ENCODE peak calls at places on chromosomes 2 and 18, in eight cellular contexts. O, W, E, Y, J, R, P and H are unnamed samples. For H3K4me1, the result is how much of the 10 kb centered on the place peaks cover.

GRCh38 chr2:150312271-150312670 is 175.2 kb downstream of the RND3 start:
- DNase-seq in E (no peak), Y (no peak), W (no peak), J (no peak), R (no peak), O (no peak), P (no peak), H (no peak)

GRCh38 chr2:241445426-241445825 is 63.0 kb downstream of the STK25 start:
- DNase-seq in Y (no peak), O (no peak), E (no peak), J (no peak), W (no peak), P (no peak), R (no peak), H (no peak)

GRCh38 chr2:164803772-164804466 is 37.7 kb downstream of the COBLL1 start:
- DNase-seq in O (no peak), Y (no peak), J (peak), R (no peak), P (no peak), W (no peak), E (peak), H (no peak)

GRCh38 chr2:205245001-205245400 is 437.3 kb upstream of the NRP2 start:
- DNase-seq in E (no peak), J (no peak), P (no peak), Y (no peak), W (no peak), R (peak), O (no peak), H (no peak)

GRCh38 chr18:199768-200167 is 41.4 kb downstream of the USP14 start:
- DNase-seq in J (no peak), E (no peak), Y (no peak), R (no peak), P (no peak), O (no peak), W (no peak), H (no peak)

GRCh38 chr18:79517322-79517721 is 121.6 kb downstream of the NFATC1 start:
- DNase-seq in Y (no peak), P (no peak), O (no peak), J (no peak), R (no peak), W (no peak), E (no peak), H (no peak)

GRCh38 chr2:85324639-85325465 is 2.9 kb downstream of the TGOLN2 start:
- DNase-seq in E (peak), J (peak), Y (no peak), P (peak), W (no peak), O (no peak), R (peak), H (no peak)

GRCh38 chr2:88054300-88055048 is 1.1 kb downstream of the KRCC1 start:
- DNase-seq in E (peak), R (peak), P (no peak), J (no peak), O (no peak), W (peak), Y (no peak), H (no peak)

GRCh38 chr2:175628243-175628642 is 373.8 kb downstream of the LNPK start:
- DNase-seq in J (no peak), O (no peak), P (no peak), E (no peak), Y (no peak), W (no peak), R (no peak), H (no peak)

GRCh38 chr2:109222825-109223471 is 93.9 kb downstream of the SH3RF3 start:
- DNase-seq in P (no peak), J (no peak), W (no peak), Y (no peak), O (no peak), R (no peak), E (no peak), H (no peak)

GRCh38 chr2:174343638-174344455 is 9.1 kb downstream of the SP9 start:
- DNase-seq in Y (no peak), J (no peak), E (no peak), O (no peak), P (no peak), W (no peak), R (no peak), H (no peak)

GRCh38 chr2:124985210-124985760 is 960.2 kb downstream of the CNTNAP5 start:
- DNase-seq in P (no peak), E (peak), J (no peak), R (no peak), O (no peak), Y (no peak), W (no peak), H (no peak)

GRCh38 chr2:18976112-18976961 is 382.1 kb downstream of the OSR1 start:
- DNase-seq in J (peak), E (peak), O (no peak), Y (no peak), R (peak), P (peak), W (no peak), H (no peak)

GRCh38 chr2:239569401-239570090 is 168.7 kb upstream of the HDAC4 start:
- DNase-seq in R (no peak), J (no peak), P (no peak), O (no peak), W (no peak), E (peak), Y (no peak), H (no peak)

GRCh38 chr2:240410004-240410403 is 25.5 kb upstream of the GPC1 start:
- DNase-seq in Y (no peak), J (no peak), R (no peak), W (no peak), P (no peak), O (no peak), E (no peak), H (no peak)

GRCh38 chr2:233418052-233418760 is 63.9 kb downstream of the DGKD start:
- DNase-seq in Y (no peak), R (no peak), P (no peak), J (no peak), O (no peak), E (no peak), W (no peak), H (no peak)

GRCh38 chr2:74573747-74574562 is 19.4 kb downstream of the DOK1 start:
- DNase-seq in O (no peak), W (peak), Y (no peak), E (peak), J (peak), P (no peak), R (peak), H (peak)

GRCh38 chr2:106975641-106976040 is 89.7 kb upstream of the ST6GAL2 start:
- DNase-seq in J (no peak), R (no peak), E (no peak), O (no peak), W (no peak), P (no peak), Y (no peak), H (no peak)

GRCh38 chr2:151315381-151315903 is 26.0 kb upstream of the NMI start:
- DNase-seq in J (peak), W (no peak), E (peak), P (peak), O (no peak), Y (no peak), R (peak), H (no peak)

GRCh38 chr2:177799531-177799930 is 273.0 kb downstream of the PDE11A start:
- DNase-seq in R (peak), Y (no peak), W (peak), O (no peak), J (peak), P (peak), E (peak), H (no peak)

GRCh38 chr2:42049411-42050349 is 1.9 kb downstream of the PKDCC start:
- DNase-seq in P (no peak), W (no peak), Y (no peak), E (no peak), R (peak), J (no peak), O (peak), H (no peak)

GRCh38 chr2:210092791-210093190 is 78.4 kb downstream of the KANSL1L start:
- DNase-seq in W (no peak), P (no peak), O (no peak), Y (no peak), R (no peak), E (no peak), J (no peak), H (no peak)

GRCh38 chr2:48912110-48912509 is 156.6 kb upstream of the LHCGR start:
- DNase-seq in W (no peak), Y (no peak), J (no peak), O (no peak), P (peak), R (peak), E (no peak), H (no peak)

GRCh38 chr2:200308001-200308400 is 1.5 kb downstream of the SPATS2L start:
- DNase-seq in Y (no peak), W (no peak), P (no peak), R (peak), E (peak), J (peak), O (no peak), H (no peak)

GRCh38 chr18:43919565-43919964 is 642.3 kb upstream of the SYT4 start:
- DNase-seq in Y (no peak), E (peak), W (no peak), P (no peak), O (no peak), J (no peak), R (peak), H (no peak)

GRCh38 chr18:34094148-34094547 is 130.6 kb downstream of the NOL4 start:
- DNase-seq in J (no peak), W (no peak), O (no peak), P (no peak), E (no peak), R (no peak), Y (no peak), H (no peak)

GRCh38 chr2:159432610-159433009 is 146.1 kb upstream of the WDSUB1 start:
- DNase-seq in E (no peak), R (no peak), P (no peak), O (no peak), Y (no peak), J (no peak), W (no peak), H (no peak)

GRCh38 chr18:12598181-12598921 is 59.6 kb downstream of the SPIRE1 start:
- DNase-seq in P (no peak), Y (no peak), R (peak), E (peak), J (peak), O (no peak), W (no peak), H (no peak)

GRCh38 chr2:20593072-20594034 is 57.5 kb downstream of the HS1BP3 start:
- DNase-seq in P (peak), R (peak), O (peak), W (no peak), Y (no peak), J (peak), E (peak), H (peak)

GRCh38 chr2:205534997-205535396 is 147.3 kb upstream of the NRP2 start:
- DNase-seq in R (no peak), E (no peak), J (no peak), Y (no peak), O (no peak), W (no peak), P (no peak), H (no peak)

GRCh38 chr2:109028738-109029443 is 39.9 kb upstream of the EDAR start:
- DNase-seq in W (no peak), P (no peak), R (no peak), O (no peak), E (no peak), J (no peak), Y (no peak), H (no peak)

GRCh38 chr2:223238301-223238700 is 186.3 kb downstream of the KCNE4 start:
- DNase-seq in P (no peak), O (no peak), E (peak), Y (no peak), R (no peak), W (no peak), J (no peak), H (no peak)

GRCh38 chr2:96870631-96871255 is 863 bp upstream of the SEMA4C start:
- DNase-seq in Y (peak), O (no peak), P (peak), J (no peak), W (peak), R (no peak), E (no peak), H (no peak)

DNA sequence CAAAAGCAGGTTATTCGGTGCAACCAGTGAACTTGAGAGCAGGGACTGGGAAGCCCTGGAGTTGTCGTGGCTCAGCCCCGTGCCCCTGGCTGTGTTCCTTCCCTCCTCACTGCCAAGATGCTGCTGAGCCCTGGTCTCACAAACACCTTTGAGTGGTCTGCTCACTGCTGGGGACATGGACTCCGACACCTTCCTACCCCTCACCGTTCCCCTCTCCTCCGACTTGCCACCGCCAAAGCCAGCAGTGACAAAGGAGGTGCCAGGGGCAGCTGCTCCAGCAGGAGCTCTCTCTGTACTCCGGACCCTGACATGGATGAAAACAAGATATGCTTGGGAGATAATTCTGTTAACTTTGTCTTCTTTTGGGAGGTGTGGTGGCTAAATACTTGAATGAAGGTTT is 17.9 kb downstream of the LRRFIP1 start:
- DNase-seq in W (no peak), O (no peak), J (no peak), R (no peak), P (no peak), E (no peak), Y (no peak), H (no peak)
- TF ChIP-seq CTCF in W (no peak), O (no peak), J (no peak), R (no peak), P (no peak), E (no peak), Y (no peak), H (no peak)

DNA sequence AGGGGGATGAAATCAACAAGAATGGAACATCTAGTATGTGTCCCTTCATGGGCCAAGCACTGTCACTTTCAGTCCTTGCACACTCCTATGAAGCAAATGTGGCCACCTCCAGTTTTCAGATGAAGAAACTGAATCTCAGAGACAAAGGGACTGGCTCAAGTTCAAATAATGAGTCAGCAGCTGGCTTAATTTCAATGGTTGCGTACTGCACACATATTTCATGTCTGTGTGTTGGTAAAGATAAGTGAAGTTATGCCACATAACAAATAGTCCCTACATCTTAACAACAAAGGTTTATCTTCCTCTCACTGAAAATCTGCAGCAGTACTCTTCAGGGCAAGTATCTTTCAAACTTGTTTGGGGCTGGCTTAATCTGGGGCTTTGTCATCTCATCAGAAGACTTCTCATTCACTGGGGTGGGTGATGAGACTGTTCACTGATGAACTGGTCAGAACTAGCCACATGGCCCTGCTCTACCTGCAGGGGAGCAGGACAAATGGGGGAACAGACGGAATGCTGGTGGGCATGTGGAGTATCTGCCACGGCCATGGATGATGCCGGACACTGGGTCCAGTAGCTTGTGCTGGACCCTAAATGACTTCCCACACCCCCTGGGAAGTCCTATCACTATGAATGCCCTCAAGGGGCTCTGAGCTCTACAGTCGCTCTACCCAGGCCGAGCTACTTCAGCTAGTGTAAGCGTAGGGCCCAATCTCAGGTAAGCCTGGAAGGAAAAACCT is 263.2 kb downstream of the CYP26B1 start:
- DNase-seq in P (no peak), E (peak), W (no peak), J (peak), O (no peak), R (peak), Y (no peak), H (peak)
- H3K4me1 ChIP-seq in P (under half), E (under half), W (under half), J (under half), O (under half), R (under half), Y (under half), H (under half)

DNA sequence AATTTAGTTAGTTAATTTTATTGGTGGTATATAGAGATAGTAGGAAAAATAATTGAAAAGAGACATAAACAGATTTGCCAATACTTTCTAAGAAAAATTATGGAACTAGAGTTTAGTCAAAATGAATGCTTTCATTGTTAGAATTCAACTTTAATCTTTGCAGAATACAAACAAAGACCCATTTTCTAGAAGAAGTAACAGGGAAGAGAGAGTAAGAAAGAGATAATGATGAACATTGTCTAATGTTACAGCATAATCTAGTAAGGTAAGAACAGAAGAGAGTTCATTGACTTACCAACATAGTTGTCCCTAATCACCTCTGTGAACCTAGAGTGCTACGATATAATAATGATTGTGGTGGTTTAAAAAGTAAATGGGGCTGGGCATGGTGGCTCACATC is 23.7 kb downstream of the SCN1A start:
- DNase-seq in Y (no peak), J (no peak), R (no peak), O (no peak), E (no peak), W (no peak), P (no peak), H (no peak)
- TF ChIP-seq CTCF in Y (no peak), J (no peak), R (no peak), O (no peak), E (no peak), W (no peak), P (no peak), H (no peak)

GRCh38 chr2:229575569-229576315 is 138.6 kb downstream of the DNER start:
- DNase-seq in P (no peak), W (no peak), Y (no peak), E (peak), J (no peak), R (peak), O (no peak), H (no peak)

GRCh38 chr2:229566380-229566779 is 148.0 kb downstream of the DNER start:
- DNase-seq in Y (no peak), O (no peak), J (no peak), W (no peak), P (no peak), R (no peak), E (no peak), H (no peak)

GRCh38 chr2:229572434-229573338 is 141.7 kb downstream of the DNER start:
- DNase-seq in Y (no peak), R (peak), W (no peak), P (no peak), O (no peak), J (no peak), E (no peak), H (no peak)

DNA sequence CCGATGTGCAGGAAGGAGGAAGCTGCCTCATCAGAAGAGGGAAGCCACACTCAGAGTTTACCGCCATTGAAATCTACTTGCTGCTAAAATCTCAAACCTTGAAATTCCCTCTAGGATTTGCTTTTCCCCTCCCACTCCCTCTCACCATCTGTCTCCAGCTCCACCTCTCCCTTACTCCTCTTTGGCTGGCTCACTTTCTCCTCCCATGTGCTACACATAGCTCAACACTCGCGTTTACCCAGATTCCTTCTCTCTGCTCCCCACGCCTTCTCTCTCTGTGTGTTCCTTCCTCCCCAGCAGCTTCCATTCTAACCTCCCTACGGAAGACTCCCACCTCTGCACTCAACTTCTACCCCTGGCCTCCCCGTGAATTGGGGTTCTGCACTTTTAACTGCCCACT is 143.1 kb downstream of the DNER start:
- DNase-seq in E (no peak), Y (no peak), P (no peak), J (no peak), O (no peak), R (no peak), W (no peak), H (no peak)
- H3K4me1 ChIP-seq in E (under half), Y (under half), P (under half), J (under half), O (under half), R (under half), W (under half), H (under half)

GRCh38 chr2:168118733-168119518 is 128.5 kb downstream of the STK39 start:
- DNase-seq in R (peak), J (peak), W (peak), Y (peak), E (peak), O (no peak), P (peak), H (peak)

GRCh38 chr2:168114619-168115018 is 132.8 kb downstream of the STK39 start:
- DNase-seq in W (no peak), R (peak), O (peak), Y (peak), P (no peak), J (no peak), E (no peak), H (no peak)

GRCh38 chr2:168114021-168114420 is 133.4 kb downstream of the STK39 start:
- DNase-seq in P (no peak), J (no peak), Y (no peak), O (no peak), E (peak), R (peak), W (no peak), H (no peak)

GRCh38 chr2:168119519-168120141 is 127.8 kb downstream of the STK39 start:
- DNase-seq in O (no peak), J (peak), R (peak), W (peak), Y (peak), E (peak), P (peak), H (no peak)

GRCh38 chr2:168116448-168116847 is 130.9 kb downstream of the STK39 start:
- DNase-seq in R (peak), J (peak), P (no peak), W (no peak), E (no peak), O (no peak), Y (no peak), H (no peak)
- TF ChIP-seq CTCF in R (peak), J (peak), P (peak), W (no peak), E (peak), O (no peak), Y (no peak), H (peak)

DNA sequence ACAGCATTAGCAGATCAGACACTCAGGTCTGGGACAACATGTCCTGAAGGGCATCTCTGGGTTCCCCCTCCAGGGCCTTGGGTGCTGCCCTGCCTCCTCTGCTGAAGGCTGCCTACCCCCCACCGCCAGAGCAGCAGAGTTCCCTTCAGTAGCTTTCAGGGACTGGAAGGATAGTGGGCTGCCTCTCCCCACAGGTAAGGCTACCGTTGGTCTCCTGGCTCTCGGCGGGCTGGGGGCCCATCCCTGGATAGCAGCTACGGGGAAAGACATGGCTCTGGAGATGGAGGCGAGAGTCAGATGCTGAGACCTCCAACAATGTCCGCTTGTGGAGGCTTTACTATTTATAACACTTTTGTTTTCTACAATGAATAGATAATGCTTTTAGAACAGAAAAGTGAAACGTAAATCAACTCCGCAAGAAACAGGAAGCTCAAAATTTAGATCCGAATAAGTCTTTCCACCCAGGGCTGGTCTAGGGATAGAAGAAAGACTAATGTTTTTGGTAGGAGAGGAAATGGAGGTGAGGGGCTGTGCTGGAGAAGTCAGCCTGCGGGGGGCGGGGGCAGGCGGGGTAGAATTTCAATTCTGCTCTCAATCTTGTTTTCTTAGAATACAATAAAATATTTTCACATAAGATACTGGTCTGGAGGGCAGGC is 58.4 kb downstream of the ARL4C start:
- DNase-seq in O (no peak), J (no peak), Y (no peak), W (no peak), P (no peak), R (no peak), E (no peak), H (no peak)
- H3K4me1 ChIP-seq in O (under half), J (under half), Y (under half), W (half or more), P (under half), R (under half), E (under half), H (under half)

GRCh38 chr2:1047485-1047884 is 96.8 kb downstream of the SNTG2 start:
- DNase-seq in P (no peak), J (no peak), Y (no peak), W (no peak), R (peak), O (no peak), E (peak), H (no peak)
- TF ChIP-seq CTCF in P (no peak), J (no peak), Y (no peak), W (peak), R (peak), O (no peak), E (no peak), H (peak)